ENCODE peak calls at places on chromosomes 11 and 22, in five cellular contexts. N is HepG2, L is SK-N-SH, T is K562, H is GM12878. M is an unnamed sample.

GRCh38 chr22:22523494-22523893 is 3.4 kb upstream of the ZNF280A start:
- DNase-seq in N (no peak), L (no peak), T (no peak), H (no peak), M (no peak)

GRCh38 chr11:28245131-28245530 is 136.9 kb downstream of the METTL15 start:
- DNase-seq in N (no peak), L (no peak), T (no peak), H (no peak), M (no peak)

GRCh38 chr11:47433991-47434786 is 8.0 kb upstream of the PSMC3 start:
- DNase-seq in N (no peak), L (no peak), T (no peak), H (no peak), M (no peak)

GRCh38 chr11:82872377-82873150 is 27.7 kb downstream of the PRCP start:
- DNase-seq in N (no peak), L (no peak), T (no peak), H (no peak), M (no peak)

GRCh38 chr11:11478687-11479086 is 125.6 kb upstream of the CSNK2A3 start:
- DNase-seq in N (no peak), L (no peak), T (peak; percentile 12), H (no peak), M (no peak)

GRCh38 chr11:73195191-73196007 is 22.7 kb upstream of the P2RY2 start:
- DNase-seq in N (peak; percentile 48), L (no peak), T (no peak), H (no peak), M (peak; percentile 67)

GRCh38 chr22:25131198-25131887 is 68.3 kb upstream of the CRYBB3 start:
- DNase-seq in N (no peak), L (no peak), T (no peak), H (no peak), M (no peak)

GRCh38 chr22:47933891-47934290 is 1171.4 kb downstream of the TBC1D22A start:
- DNase-seq in N (no peak), L (no peak), T (no peak), H (no peak), M (no peak)

GRCh38 chr11:92870241-92870826 is 99.1 kb upstream of the MTNR1B start:
- DNase-seq in N (no peak), L (no peak), T (no peak), H (no peak), M (no peak)

GRCh38 chr11:44564653-44565007 is 833 bp upstream of the CD82 start:
- DNase-seq in N (no peak), L (no peak), T (peak; percentile 58), H (no peak), M (no peak)

GRCh38 chr11:46381046-46381835 is at the start of gene MDK:
- DNase-seq in N (peak; percentile 49), L (peak; percentile 96), T (peak; percentile 78), H (no peak), M (no peak)

GRCh38 chr11:62402226-62402625 is 16.6 kb upstream of the SCGB1A1 start:
- DNase-seq in N (no peak), L (no peak), T (no peak), H (no peak), M (no peak)

GRCh38 chr11:46345881-46346484 is 1.3 kb upstream of the DGKZ start:
- DNase-seq in N (no peak), L (no peak), T (no peak), H (no peak), M (no peak)

GRCh38 chr11:21865541-21865940 is 327.3 kb upstream of the ANO5 start:
- DNase-seq in N (no peak), L (no peak), T (no peak), H (no peak), M (no peak)

GRCh38 chr11:74373382-74373781 is 24.9 kb downstream of the PGM2L1 start:
- DNase-seq in N (no peak), L (no peak), T (no peak), H (no peak), M (no peak)

GRCh38 chr22:17120711-17121234 is 387 bp downstream of the TMEM121B start:
- DNase-seq in N (no peak), L (no peak), T (peak; percentile 20), H (no peak), M (no peak)

DNA sequence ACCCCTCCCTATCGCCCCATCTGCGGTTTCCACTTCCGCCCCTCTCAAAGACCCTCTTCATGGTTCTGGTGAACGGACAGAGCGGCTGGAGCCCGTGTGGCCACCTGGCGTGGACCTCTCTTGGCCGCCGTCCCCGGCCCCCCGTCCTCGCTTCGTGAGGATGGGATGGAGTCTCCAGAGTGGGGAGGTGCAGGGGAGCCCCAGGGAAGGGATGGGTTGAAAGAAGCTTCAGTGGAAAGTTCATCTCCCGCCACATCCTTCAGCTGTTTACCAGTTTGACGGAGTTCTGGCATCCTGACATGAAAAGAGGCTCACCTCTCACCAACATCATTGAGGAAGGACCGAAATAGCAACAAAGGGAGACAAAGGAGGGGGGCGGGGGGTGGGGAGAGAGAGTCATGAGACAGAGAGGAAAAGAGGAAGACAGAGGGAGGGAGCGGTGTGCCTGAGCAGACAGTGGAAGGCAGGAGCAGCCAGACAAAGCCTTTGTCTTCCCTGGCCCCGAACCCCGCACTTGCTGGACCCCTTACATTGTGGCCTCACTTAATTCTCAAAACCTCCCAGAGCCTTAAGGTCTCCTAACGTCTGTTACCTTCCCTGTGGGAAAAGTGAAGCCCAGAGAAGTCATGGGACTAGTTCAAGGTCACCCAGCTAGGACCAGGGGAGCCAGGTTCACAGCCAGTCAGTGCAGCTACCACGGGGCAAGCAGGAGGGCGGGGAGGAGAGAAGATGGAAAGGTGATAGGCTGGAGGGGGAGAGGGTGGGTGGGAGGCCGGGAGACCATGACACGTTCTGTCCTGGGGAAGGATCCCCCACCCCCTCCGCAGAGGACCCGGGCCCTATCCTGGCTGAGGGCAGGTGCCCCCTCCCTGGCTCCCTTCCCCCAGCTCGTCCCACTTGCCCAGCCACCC is 54.9 kb downstream of the CD6 start:
- DNase-seq in N (no peak), L (no peak), T (no peak), H (no peak), M (no peak)
- H3K4me3 ChIP-seq in N (no peak overlapping the region), L (no peak overlapping the region), T (no peak overlapping the region), H (no peak overlapping the region), M (no peak overlapping the region)

DNA sequence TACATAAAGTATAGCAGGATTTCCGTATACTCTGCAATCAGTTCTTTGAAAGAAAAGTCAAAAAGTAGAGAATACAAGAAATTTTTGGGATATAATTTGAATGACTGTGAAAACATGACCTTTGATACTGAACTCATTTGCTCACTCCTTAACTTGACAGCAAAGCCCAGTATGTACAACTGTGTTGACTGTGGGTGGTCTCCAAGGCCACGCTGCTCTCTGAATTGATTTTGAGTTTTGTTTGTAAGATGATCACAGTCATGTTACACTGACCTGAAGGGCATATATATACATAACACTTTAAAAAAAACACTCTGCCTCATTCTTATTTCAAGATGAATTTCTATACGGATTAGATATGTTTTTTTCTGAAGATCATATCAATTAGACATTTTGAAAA is 9.5 kb upstream of the AMOTL1 start:
- DNase-seq in N (no peak), L (no peak), T (no peak), H (no peak), M (no peak)
- TF ChIP-seq ZBTB33 in N (no peak), L (no peak), T (no peak), H (no peak), M (no peak)

DNA sequence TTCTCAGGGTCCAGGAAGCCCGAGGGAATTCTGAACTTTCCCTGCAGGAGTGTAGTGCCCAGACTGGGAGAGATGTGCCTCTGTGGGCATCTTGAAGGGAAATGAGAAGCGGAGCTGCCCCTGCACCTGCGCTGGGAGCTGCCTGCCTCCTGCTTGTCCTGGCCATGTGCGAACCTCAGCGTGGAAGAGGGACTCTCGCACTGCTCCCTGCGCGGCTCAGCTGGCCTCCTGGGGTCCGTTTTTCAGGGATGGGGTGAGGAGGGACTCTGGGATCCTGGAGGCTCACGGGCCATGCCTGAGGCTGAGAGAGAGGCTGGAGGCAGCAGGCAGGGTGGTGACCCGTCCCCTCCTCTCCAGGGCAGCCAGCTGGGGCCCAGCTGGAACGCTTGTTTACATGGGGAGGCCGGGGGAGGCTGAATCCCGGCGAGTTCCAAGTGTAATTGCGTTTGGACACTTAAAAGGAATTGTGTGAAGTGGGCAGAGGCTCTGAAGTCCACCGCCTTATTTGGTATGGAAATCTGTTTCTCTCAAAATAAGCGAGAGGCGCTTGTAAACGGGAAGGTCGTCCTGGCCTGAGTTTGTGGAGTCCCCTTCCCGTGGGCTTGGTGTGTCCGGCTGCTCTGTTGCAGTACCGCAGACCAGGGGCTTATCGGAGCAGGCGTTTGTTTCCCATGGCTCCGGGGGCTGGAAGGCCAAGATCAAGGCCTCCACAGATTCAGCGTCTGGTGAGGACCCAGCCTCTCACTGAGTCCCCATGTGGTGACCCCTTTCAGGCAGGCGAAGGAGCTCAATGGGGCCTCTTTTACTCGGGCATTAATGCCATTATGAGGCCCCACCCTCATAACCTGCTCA is 1.3 kb upstream of the MRGPRF start:
- DNase-seq in N (peak; percentile 13), L (peak; percentile 69), T (no peak), H (no peak), M (no peak)
- H3K4me3 ChIP-seq in N (peak overlapping the region; percentile 31), L (no peak overlapping the region), T (no peak overlapping the region), H (no peak overlapping the region), M (no peak overlapping the region)

DNA sequence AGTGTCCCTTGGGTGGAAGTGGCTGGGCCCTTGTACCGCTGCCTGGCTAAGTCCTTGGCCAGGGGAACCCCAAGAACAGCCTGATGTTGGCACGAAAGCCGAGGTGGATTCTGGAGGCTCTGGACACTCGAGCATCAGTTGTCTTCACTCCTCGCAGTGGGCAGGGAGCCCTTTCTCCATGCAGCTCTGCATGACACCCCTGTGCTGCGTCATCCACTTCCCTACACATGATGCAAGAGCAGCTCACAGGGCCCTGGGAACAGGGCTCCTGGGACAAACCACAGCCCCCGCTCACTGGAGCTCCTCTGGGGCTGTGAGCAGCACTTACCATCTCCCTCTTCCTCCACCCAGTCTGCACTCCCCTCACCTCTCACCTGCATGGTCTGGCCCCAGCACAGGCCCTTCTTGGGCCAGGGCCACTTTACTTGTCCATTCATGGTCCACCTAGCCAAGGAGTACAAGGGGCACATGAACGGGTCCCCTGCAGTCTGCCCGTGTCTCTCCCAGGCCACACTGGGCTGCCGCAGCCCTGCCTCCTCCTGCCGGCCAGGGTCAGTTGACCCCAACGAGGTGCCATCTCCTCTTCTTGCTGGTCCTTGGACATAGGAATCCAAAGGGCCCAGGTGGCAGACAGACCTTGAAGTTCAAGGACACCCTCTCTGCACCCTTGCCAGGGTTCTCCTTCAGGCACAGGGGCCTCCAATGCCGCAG is 66.5 kb downstream of the IGF2 start:
- DNase-seq in N (no peak), L (no peak), T (peak; percentile 12), H (no peak), M (no peak)
- TF ChIP-seq ZBTB33 in N (no peak), L (no peak), T (no peak), H (no peak), M (no peak)

GRCh38 chr11:6480299-6480914 is 724 bp downstream of the ARFIP2 start:
- DNase-seq in N (no peak), L (no peak), T (no peak), H (no peak), M (no peak)
- H3K4me3 ChIP-seq in N (peak overlapping the region; percentile 92), L (peak overlapping the region; percentile 100), T (peak overlapping the region; percentile 87), H (peak overlapping the region; percentile 98), M (peak overlapping the region; percentile 86)

M was measured in HCT116.